ENCODE peak calls at places on chromosomes 2 and 18, in nine cellular contexts. S is PC-9, P is mesenchymal stem cell, O is K562, E is MM.1S, U is mammary epithelial cell, A is GM23248, N is hepatocyte, K is PC-3. W is an unnamed sample.

GRCh38 chr2:38733300-38733971 is 17.7 kb downstream of the SRSF7 start:
- DNase-seq in S (no peak), P (no peak), O (no peak), E (peak), U (no peak), A (no peak), N (no peak), K (no peak), W (no peak)

GRCh38 chr2:19738707-19739106 is 163.1 kb downstream of the TTC32 start:
- DNase-seq in S (no peak), P (no peak), O (no peak), E (no peak), U (no peak), A (peak), N (no peak), K (no peak), W (no peak)

GRCh38 chr2:86420913-86421312 is 20.3 kb upstream of the KDM3A start:
- DNase-seq in S (no peak), P (no peak), O (no peak), E (no peak), U (no peak), A (no peak), N (no peak), K (no peak), W (no peak)

GRCh38 chr18:7488571-7488970 is 78.5 kb upstream of the PTPRM start:
- DNase-seq in S (no peak), P (no peak), O (no peak), E (no peak), U (no peak), A (no peak), N (peak), K (peak), W (no peak)

GRCh38 chr18:433960-434359 is 66.5 kb downstream of the COLEC12 start:
- DNase-seq in S (no peak), P (no peak), O (no peak), E (no peak), U (no peak), A (peak), N (no peak), K (no peak), W (no peak)

GRCh38 chr18:13377496-13377895 is 158.9 kb downstream of the LDLRAD4 start:
- DNase-seq in S (no peak), P (peak), O (no peak), E (no peak), U (peak), A (no peak), N (no peak), K (no peak), W (no peak)

GRCh38 chr2:231672617-231673347 is 35.5 kb upstream of the PTMA start:
- DNase-seq in S (peak), P (peak), O (peak), E (no peak), U (no peak), A (peak), N (peak), K (no peak), W (peak)

GRCh38 chr2:42128731-42129486 is 40.2 kb upstream of the EML4 start:
- DNase-seq in S (no peak), P (peak), O (no peak), E (peak), U (peak), A (peak), N (no peak), K (no peak), W (no peak)

GRCh38 chr2:105104208-105104731 is 66.4 kb downstream of the MRPS9 start:
- DNase-seq in S (no peak), P (no peak), O (no peak), E (no peak), U (peak), A (peak), N (no peak), K (peak), W (no peak)

GRCh38 chr2:19508-19907 is 26.8 kb downstream of the FAM110C start:
- DNase-seq in S (no peak), P (no peak), O (no peak), E (no peak), U (no peak), A (no peak), N (no peak), K (no peak), W (no peak)

GRCh38 chr2:220198911-220199310 is 571.5 kb downstream of the SLC4A3 start:
- DNase-seq in S (peak), P (no peak), O (no peak), E (no peak), U (peak), A (peak), N (no peak), K (peak), W (no peak)

GRCh38 chr2:7029291-7030059 is 112.3 kb downstream of the RNF144A start:
- DNase-seq in S (no peak), P (no peak), O (no peak), E (no peak), U (no peak), A (no peak), N (no peak), K (peak), W (no peak)

GRCh38 chr18:70194227-70194890 is 11.1 kb downstream of the RTTN start:
- DNase-seq in S (no peak), P (no peak), O (no peak), E (peak), U (no peak), A (no peak), N (no peak), K (no peak), W (no peak)

GRCh38 chr2:109699646-109700045 is 85.5 kb downstream of the SOWAHC start:
- DNase-seq in S (no peak), P (peak), O (no peak), E (no peak), U (no peak), A (no peak), N (peak), K (no peak), W (peak)

GRCh38 chr2:20444993-20445910 is 1.6 kb upstream of the RHOB start:
- DNase-seq in S (no peak), P (no peak), O (no peak), E (no peak), U (no peak), A (no peak), N (no peak), K (no peak), W (no peak)

DNA sequence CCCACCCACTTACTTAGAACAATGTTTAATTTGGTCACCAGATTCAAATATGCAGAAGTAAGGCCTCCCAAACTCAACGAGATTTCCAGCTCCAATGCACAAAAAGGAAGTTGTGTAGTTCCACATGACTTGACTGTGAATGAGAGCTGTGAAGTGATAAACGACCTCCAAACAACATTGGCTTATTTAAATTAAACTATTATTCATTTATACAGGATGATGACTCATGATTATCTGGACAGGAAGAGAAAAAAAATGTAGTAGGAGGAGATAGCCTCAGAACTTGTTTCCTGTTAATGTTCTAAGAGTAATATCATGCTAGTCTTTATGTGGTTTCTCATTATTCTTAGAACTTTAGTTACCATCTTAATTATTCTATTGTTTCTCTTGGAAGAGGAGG is 237.3 kb downstream of the C1D start:
- DNase-seq in S (no peak), P (peak), O (no peak), E (no peak), U (peak), A (peak), N (no peak), K (peak), W (no peak)
- H2AFZ ChIP-seq in S (no peak), P (no peak), O (no peak), E (no peak), U (peak), A (peak), N (no peak), K (peak), W (no peak)

GRCh38 chr2:60337142-60337497 is 216.3 kb downstream of the BCL11A start:
- DNase-seq in S (no peak), P (no peak), O (no peak), E (no peak), U (no peak), A (no peak), N (no peak), K (peak), W (peak)
- H2AFZ ChIP-seq in S (no peak), P (no peak), O (no peak), E (no peak), U (no peak), A (no peak), N (no peak), K (no peak), W (no peak)

DNA sequence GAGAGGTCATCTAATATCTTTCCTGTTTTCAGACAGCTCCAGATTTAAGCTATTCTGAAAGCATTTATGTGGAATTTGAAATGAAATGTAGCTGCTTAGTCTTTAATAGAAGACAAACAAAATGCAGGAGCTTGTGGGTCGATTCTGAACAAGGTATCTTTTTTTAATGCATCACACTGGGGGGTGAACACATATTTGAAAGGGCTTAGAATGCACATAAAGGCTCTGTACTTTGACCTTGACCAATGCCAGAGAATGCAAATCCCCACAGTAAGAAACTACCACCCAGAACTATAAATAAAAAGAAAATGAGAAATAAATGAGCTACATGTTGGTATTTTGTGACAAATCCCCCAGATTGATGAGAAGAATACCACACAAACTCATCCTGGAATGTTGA is 489.3 kb downstream of the PIK3C3 start:
- DNase-seq in S (no peak), P (no peak), O (no peak), E (no peak), U (no peak), A (no peak), N (no peak), K (no peak), W (no peak)
- H2AFZ ChIP-seq in S (no peak), P (no peak), O (no peak), E (no peak), U (no peak), A (no peak), N (no peak), K (no peak), W (no peak)

DNA sequence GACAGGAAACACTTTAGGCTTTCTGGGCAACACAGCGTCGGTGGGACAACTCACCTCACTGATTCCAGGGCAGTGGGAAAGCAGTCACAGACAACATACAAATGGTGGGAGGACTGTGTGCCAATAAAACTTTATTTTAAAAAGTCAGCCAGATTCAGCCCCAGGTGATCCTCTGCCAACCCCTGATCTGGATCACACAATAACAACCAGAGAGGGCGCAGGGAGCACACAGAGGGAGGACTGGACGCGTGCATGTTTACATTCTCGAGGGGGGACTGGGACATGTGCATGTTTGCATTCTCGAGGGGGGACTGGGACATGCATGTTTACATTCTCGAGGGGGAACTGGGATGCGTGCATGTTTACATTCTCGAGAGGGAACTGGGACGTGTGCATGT is 209.5 kb downstream of the NDUFA10 start:
- DNase-seq in S (no peak), P (no peak), O (no peak), E (no peak), U (no peak), A (no peak), N (no peak), K (no peak), W (no peak)
- H2AFZ ChIP-seq in S (no peak), P (no peak), O (no peak), E (no peak), U (no peak), A (no peak), N (no peak), K (peak), W (no peak)

DNA sequence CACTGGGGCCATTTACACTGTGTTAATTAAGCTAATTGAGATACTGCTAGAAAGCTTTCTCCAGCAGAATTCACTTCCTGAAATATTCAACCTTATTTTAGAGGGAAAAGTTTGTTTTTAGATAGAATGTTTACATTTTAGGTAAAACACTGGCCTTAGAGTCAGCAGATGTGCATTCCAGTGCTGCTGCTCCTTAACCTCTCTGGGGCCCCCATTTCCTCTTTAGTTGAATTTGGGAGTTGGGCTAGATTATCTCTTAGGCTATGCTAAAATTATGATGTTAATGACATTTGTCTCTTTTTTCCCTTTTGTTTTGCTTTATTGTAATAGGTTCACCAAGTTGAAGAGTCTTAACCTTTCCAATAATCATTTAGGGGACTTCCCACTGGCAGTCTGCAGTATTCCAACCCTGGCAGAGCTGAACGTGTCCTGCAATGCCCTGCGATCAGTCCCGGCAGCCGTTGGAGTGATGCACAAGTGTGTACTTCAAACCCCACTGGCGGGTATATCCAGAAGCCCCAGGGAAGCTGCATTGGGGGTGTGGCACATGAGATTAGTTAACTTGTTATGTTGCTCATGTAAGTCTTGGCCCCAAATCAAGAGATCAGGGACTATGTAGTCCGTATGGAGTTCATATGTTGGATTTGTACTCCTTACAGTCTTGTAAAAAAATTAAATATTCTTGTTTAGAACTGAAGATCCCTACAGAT is 179.5 kb downstream of the PHLPP1 start:
- DNase-seq in S (no peak), P (peak), O (no peak), E (no peak), U (no peak), A (no peak), N (no peak), K (no peak), W (no peak)
- H2AFZ ChIP-seq in S (no peak), P (no peak), O (no peak), E (no peak), U (no peak), A (no peak), N (no peak), K (no peak), W (no peak)

DNA sequence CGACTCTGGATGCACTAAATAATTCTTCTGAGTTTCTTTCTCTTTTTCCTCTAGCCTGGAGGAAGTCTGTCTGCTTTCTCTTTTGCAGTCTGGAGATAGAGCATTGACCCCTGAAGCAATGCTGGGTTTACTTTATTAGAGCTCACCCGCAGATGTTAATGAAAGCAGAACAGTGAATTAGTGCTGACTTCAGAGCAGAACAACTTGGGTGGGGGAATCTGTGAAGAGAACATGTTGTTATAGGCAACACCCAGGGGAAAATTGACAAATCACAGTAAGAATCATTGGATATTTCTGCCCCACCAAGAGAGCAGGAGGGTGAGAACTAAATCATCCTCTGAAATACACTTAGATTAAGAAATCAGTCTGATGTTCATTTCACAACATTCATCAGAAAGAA is 164.9 kb downstream of the FMNL2 start:
- DNase-seq in S (no peak), P (peak), O (no peak), E (no peak), U (no peak), A (peak), N (no peak), K (no peak), W (no peak)
- H2AFZ ChIP-seq in S (no peak), P (no peak), O (no peak), E (no peak), U (no peak), A (peak), N (no peak), K (no peak), W (no peak)

GRCh38 chr18:76494541-76495403 is at the start of gene ZNF516:
- DNase-seq in S (no peak), P (peak), O (no peak), E (no peak), U (no peak), A (peak), N (peak), K (no peak), W (peak)
- H2AFZ ChIP-seq in S (peak), P (peak), O (no peak), E (peak), U (peak), A (peak), N (peak), K (no peak), W (no peak)

GRCh38 chr2:237669628-237670351 is 42.4 kb downstream of the LRRFIP1 start:
- DNase-seq in S (no peak), P (peak), O (no peak), E (no peak), U (no peak), A (peak), N (peak), K (no peak), W (no peak)
- H2AFZ ChIP-seq in S (no peak), P (no peak), O (no peak), E (no peak), U (no peak), A (peak), N (no peak), K (no peak), W (no peak)

DNA sequence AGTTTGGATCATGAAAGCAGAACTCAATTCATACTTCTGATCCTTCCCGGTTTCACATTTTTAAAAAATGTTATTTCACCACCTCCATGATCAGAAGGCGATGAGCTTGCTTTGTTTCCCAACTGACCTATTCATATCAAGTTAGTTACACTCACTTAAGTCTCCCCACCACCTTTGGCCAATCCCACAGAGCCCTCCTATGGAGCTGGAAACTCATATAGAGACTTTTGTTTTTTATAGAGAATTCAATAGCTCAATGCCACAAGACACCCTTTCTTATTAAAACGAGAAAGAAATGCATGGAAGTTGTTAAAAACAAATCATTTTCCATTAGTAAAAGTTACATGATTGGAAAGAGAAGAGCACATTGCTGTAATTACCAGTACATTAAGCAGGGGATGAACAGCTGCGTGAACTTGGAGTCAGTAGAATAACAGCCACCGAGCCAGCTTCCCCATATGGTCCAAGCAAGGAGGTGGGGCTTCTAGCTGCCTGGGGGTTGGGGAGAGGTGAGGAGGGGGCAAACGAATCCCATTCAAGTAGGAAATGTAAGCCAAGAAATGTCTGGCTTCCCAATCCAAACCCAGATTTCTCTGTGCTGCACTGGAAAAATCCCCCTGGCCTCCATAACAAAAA is 614.6 kb downstream of the IRS1 start:
- DNase-seq in S (peak), P (peak), O (no peak), E (no peak), U (no peak), A (peak), N (no peak), K (no peak), W (no peak)
- H2AFZ ChIP-seq in S (peak), P (no peak), O (no peak), E (no peak), U (peak), A (peak), N (no peak), K (peak), W (peak)

GRCh38 chr2:55891671-55892071 is 31.9 kb downstream of the EFEMP1 start:
- DNase-seq in S (no peak), P (peak), O (no peak), E (no peak), U (no peak), A (no peak), N (no peak), K (no peak), W (no peak)
- H2AFZ ChIP-seq in S (no peak), P (no peak), O (no peak), E (no peak), U (no peak), A (no peak), N (no peak), K (no peak), W (no peak)